ENCODE peak calls at places on chromosomes 7 and 10, in seven cellular contexts. W, L, J, Z, R, P and B are unnamed samples.

GRCh38 chr7:35645691-35646090 is 49.2 kb downstream of the HERPUD2 start:
- DNase-seq in W (no peak), L (no peak), J (no peak), Z (no peak), R (no peak), P (no peak), B (no peak)

GRCh38 chr7:82389847-82390246 is 53.7 kb downstream of the CACNA2D1 start:
- DNase-seq in W (no peak), L (no peak), J (no peak), Z (no peak), R (no peak), P (no peak), B (no peak)

GRCh38 chr10:125953778-125954385 is 57.5 kb downstream of the FANK1 start:
- DNase-seq in W (peak), L (no peak), J (no peak), Z (no peak), R (no peak), P (no peak), B (no peak)

GRCh38 chr10:101244321-101245050 is 15.2 kb upstream of the LBX1 start:
- DNase-seq in W (no peak), L (peak), J (no peak), Z (no peak), R (peak), P (peak), B (no peak)

GRCh38 chr10:83372646-83373045 is 766.7 kb upstream of the GHITM start:
- DNase-seq in W (no peak), L (no peak), J (no peak), Z (no peak), R (no peak), P (no peak), B (no peak)

GRCh38 chr10:24437302-24437701 is 228.4 kb downstream of the KIAA1217 start:
- DNase-seq in W (no peak), L (no peak), J (no peak), Z (no peak), R (no peak), P (no peak), B (no peak)

GRCh38 chr10:100759331-100759730 is 13.9 kb downstream of the PAX2 start:
- DNase-seq in W (no peak), L (no peak), J (no peak), Z (no peak), R (no peak), P (no peak), B (no peak)

GRCh38 chr10:89837173-89838001 is 136.0 kb downstream of the KIF20B start:
- DNase-seq in W (no peak), L (peak), J (no peak), Z (peak), R (peak), P (no peak), B (peak)

GRCh38 chr7:44149571-44150465 is 8.7 kb upstream of the MYL7 start:
- DNase-seq in W (no peak), L (peak), J (no peak), Z (no peak), R (no peak), P (no peak), B (no peak)

GRCh38 chr10:133378251-133379096 is 588 bp upstream of the PAOX start:
- DNase-seq in W (peak), L (peak), J (peak), Z (peak), R (peak), P (no peak), B (peak)

GRCh38 chr10:124653811-124654651 is 90.1 kb downstream of the FAM53B start:
- DNase-seq in W (no peak), L (no peak), J (no peak), Z (no peak), R (no peak), P (no peak), B (no peak)

GRCh38 chr7:109873296-109873695 is 1217.6 kb upstream of the LRRN3 start:
- DNase-seq in W (no peak), L (no peak), J (no peak), Z (no peak), R (no peak), P (no peak), B (no peak)

GRCh38 chr7:138127996-138128395 is 51.7 kb downstream of the AKR1D1 start:
- DNase-seq in W (no peak), L (no peak), J (no peak), Z (no peak), R (no peak), P (no peak), B (no peak)

GRCh38 chr7:138370956-138371355 is 89.1 kb upstream of the TRIM24 start:
- DNase-seq in W (no peak), L (no peak), J (no peak), Z (no peak), R (no peak), P (no peak), B (no peak)

GRCh38 chr7:116715087-116715486 is 43.1 kb downstream of the MET start:
- DNase-seq in W (peak), L (peak), J (no peak), Z (no peak), R (peak), P (peak), B (no peak)

GRCh38 chr10:47276576-47277351 is 23.2 kb upstream of the GDF10 start:
- DNase-seq in W (no peak), L (no peak), J (no peak), Z (no peak), R (no peak), P (no peak), B (no peak)

GRCh38 chr7:116210345-116211005 is at the start of gene TES:
- DNase-seq in W (peak), L (peak), J (peak), Z (peak), R (peak), P (no peak), B (peak)

GRCh38 chr10:28628184-28628893 is 49.0 kb upstream of the BAMBI start:
- DNase-seq in W (peak), L (peak), J (peak), Z (peak), R (peak), P (peak), B (peak)

GRCh38 chr7:135620980-135621850 is 41.1 kb upstream of the STMP1 start:
- DNase-seq in W (peak), L (peak), J (peak), Z (no peak), R (peak), P (peak), B (peak)

GRCh38 chr7:134044682-134045081 is 82.5 kb upstream of the LRGUK start:
- DNase-seq in W (no peak), L (no peak), J (no peak), Z (no peak), R (peak), P (no peak), B (no peak)

GRCh38 chr10:94607111-94607510 is 61.5 kb downstream of the HELLS start:
- DNase-seq in W (no peak), L (no peak), J (no peak), Z (no peak), R (no peak), P (no peak), B (no peak)

GRCh38 chr7:81167934-81168333 is 249.1 kb upstream of the SEMA3C start:
- DNase-seq in W (no peak), L (no peak), J (no peak), Z (no peak), R (no peak), P (no peak), B (no peak)

GRCh38 chr7:14747701-14748100 is 154.8 kb downstream of the DGKB start:
- DNase-seq in W (no peak), L (no peak), J (no peak), Z (no peak), R (no peak), P (peak), B (no peak)

GRCh38 chr7:56537952-56538351 is 421.7 kb upstream of the NUPR2 start:
- DNase-seq in W (no peak), L (no peak), J (no peak), Z (no peak), R (no peak), P (no peak), B (no peak)

GRCh38 chr7:43568529-43568928 is 14.4 kb upstream of the STK17A start:
- DNase-seq in W (no peak), L (no peak), J (no peak), Z (no peak), R (no peak), P (no peak), B (no peak)

GRCh38 chr7:137289101-137289500 is 54.4 kb downstream of the PTN start:
- DNase-seq in W (no peak), L (no peak), J (no peak), Z (no peak), R (no peak), P (no peak), B (no peak)

GRCh38 chr10:3264178-3264867 is 91.7 kb upstream of the PITRM1 start:
- DNase-seq in W (no peak), L (no peak), J (no peak), Z (no peak), R (no peak), P (no peak), B (no peak)